ENCODE peak calls at places on chromosomes 3 and 15, in four cellular contexts. K, N, W and O are unnamed samples.

GRCh38 chr15:63156708-63157065 is 590 bp downstream of the RPS27L start:
- DNase-seq in K (peak; percentile 41), N (no peak), W (peak; percentile 10), O (peak; percentile 34)

GRCh38 chr15:89352476-89352875 is 17.9 kb upstream of the POLG start:
- DNase-seq in W (no peak), K (no peak), N (no peak), O (no peak)

GRCh38 chr3:119559441-119559963 is at the start of gene CD80:
- DNase-seq in W (peak; percentile 20), K (peak; percentile 62), N (no peak), O (peak; percentile 60)

GRCh38 chr3:151203053-151203420 is at the start of gene GPR171:
- DNase-seq in W (peak; percentile 47), N (no peak), K (no peak), O (no peak)

GRCh38 chr15:43067717-43068461 is 37.9 kb downstream of the UBR1 start:
- DNase-seq in N (no peak), W (no peak), K (peak; percentile 80), O (peak; percentile 24)

GRCh38 chr3:12981631-12982265 is 91.5 kb downstream of the IQSEC1 start:
- DNase-seq in K (no peak), N (no peak), W (no peak), O (no peak)

GRCh38 chr3:108420926-108421325 is 89.5 kb downstream of the MYH15 start:
- DNase-seq in K (peak; percentile 84), W (no peak), N (peak; percentile 41), O (peak; percentile 98)

GRCh38 chr3:89246326-89246725 is 138.9 kb downstream of the EPHA3 start:
- DNase-seq in N (no peak), K (peak; percentile 1), W (no peak), O (peak; percentile 8)

GRCh38 chr15:77369168-77369567 is 50.7 kb downstream of the PEAK1 start:
- DNase-seq in K (peak; percentile 35), N (peak; percentile 4), W (no peak), O (no peak)

GRCh38 chr15:26722621-26723160 is 50.2 kb downstream of the GABRB3 start:
- DNase-seq in N (no peak), K (no peak), W (no peak), O (peak; percentile 6)

GRCh38 chr3:127762077-127762786 is 60.1 kb downstream of the MGLL start:
- DNase-seq in K (no peak), W (no peak), N (no peak), O (no peak)

GRCh38 chr3:16841354-16841753 is 43.4 kb upstream of the PLCL2 start:
- DNase-seq in N (no peak), W (no peak), K (no peak), O (no peak)
- H3K4me3 ChIP-seq in N (no peak overlapping the region), W (no peak overlapping the region), K (no peak overlapping the region), O (no peak overlapping the region)

DNA sequence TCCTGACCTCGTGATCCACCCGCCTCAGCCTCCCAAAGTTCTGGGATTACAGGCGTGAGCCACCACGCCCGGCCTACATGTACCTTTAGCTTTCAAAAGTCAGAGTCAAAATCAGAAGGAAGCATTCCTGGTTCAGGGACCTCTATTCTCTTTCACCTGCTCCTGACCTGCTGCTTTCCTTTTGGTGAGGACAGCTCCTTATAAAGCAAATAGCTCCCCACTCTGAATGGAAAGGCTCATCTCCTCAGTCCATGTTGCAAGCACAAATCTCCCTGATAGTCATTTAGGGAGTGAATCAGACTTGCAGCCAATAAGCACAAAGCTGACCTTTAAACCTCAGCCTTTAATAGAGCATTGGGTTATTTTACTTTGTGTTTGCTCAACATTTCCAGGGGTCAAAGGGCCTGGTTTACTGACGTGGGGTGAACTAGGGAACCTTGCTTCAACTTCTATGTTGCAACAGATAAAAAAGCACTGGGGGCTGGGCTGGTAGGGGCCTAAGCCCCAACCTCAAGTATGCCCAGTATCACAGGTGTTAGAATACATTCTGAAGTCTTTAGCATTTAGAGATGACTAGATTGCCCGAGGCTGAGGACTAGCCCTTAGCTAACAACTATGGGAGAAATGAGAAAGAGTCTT is 43.1 kb downstream of the THRB start:
- DNase-seq in K (peak; percentile 48), W (no peak), N (no peak), O (peak; percentile 28)
- TF ChIP-seq CTCF in K (no peak), W (no peak), N (no peak), O (no peak)

GRCh38 chr3:99532246-99532645 is 106.1 kb upstream of the COL8A1 start:
- DNase-seq in N (no peak), W (no peak), K (peak; percentile 60), O (peak; percentile 68)

GRCh38 chr3:99523446-99523845 is 114.9 kb upstream of the COL8A1 start:
- DNase-seq in K (no peak), W (no peak), N (no peak), O (no peak)

GRCh38 chr3:99534951-99535704 is 103.3 kb upstream of the COL8A1 start:
- DNase-seq in W (no peak), N (peak; percentile 9), K (peak; percentile 83), O (peak; percentile 73)

GRCh38 chr3:99526927-99527326 is 111.5 kb upstream of the COL8A1 start:
- DNase-seq in N (no peak), K (no peak), W (no peak), O (no peak)

GRCh38 chr3:99529265-99529664 is 109.1 kb upstream of the COL8A1 start:
- DNase-seq in N (no peak), K (no peak), W (no peak), O (no peak)
- H3K4me3 ChIP-seq in N (no peak overlapping the region), K (no peak overlapping the region), W (no peak overlapping the region), O (no peak overlapping the region)

DNA sequence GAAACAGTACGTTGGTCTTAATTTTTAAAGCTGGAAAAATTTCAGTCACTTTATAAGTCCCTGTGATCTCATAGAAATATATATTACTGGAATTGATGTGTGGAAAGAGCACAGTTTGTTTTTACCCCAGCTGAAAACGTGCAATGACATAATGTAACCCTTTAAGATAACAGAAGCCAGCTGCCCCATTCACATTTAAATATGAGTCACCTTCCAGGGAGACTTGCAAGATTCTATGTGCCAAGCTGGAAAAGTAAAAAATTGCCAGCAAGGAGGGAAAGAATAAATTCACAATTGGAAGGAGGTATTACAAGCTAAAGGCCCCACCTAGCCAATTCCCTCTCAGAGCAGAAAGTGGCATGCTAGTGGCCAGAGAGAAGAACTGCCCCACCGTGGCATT is 50.2 kb downstream of the SAMMSON start:
- DNase-seq in K (peak; percentile 68), N (peak; percentile 32), W (no peak), O (peak; percentile 36)
- TF ChIP-seq CTCF in K (no peak), N (no peak), W (no peak), O (no peak)

DNA sequence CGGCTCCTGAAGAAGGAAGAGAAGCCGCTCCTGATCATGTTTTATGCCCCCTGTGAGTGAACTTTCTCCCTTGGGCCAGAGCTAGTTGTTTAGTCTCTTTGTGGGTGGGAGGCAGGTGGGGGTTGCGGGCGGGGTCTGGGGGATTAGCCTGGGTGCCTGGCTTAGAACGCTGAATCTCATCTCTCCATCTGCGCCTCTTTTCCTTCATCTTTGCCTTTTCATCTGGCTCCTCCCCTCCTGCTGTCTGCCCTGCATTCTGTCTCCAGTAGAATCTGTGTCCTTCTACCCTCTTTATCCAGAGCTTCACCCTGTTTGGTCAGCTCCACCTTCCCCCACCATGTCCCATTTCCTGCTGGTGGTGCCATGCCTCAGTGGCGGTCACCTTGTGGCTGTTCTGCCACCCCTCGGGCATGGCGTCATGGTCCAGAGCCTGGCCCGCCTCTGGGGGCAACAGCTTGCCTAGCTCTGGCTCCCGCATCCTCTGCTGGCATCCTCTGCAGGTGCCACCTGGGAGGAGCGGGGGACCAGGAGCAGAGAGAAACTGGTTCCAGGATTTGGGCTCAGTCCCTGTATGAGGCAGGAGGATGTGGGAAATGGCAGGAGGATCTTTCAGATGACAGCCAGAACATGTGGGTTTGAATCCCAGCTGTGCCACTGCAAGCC is 44.3 kb downstream of the PDIA5 start:
- DNase-seq in N (no peak), K (no peak), W (no peak), O (no peak)
- H3K4me3 ChIP-seq in N (no peak overlapping the region), K (no peak overlapping the region), W (no peak overlapping the region), O (no peak overlapping the region)

GRCh38 chr3:171786997-171787396 is 23.3 kb downstream of the PLD1 start:
- DNase-seq in W (no peak), N (no peak), K (no peak), O (no peak)

GRCh38 chr3:171789759-171790505 is 20.4 kb downstream of the PLD1 start:
- DNase-seq in K (no peak), N (no peak), W (no peak), O (peak; percentile 88)

GRCh38 chr3:171790898-171791694 is 19.2 kb downstream of the PLD1 start:
- DNase-seq in N (no peak), K (peak; percentile 84), W (no peak), O (no peak)

GRCh38 chr3:171790574-171790897 is 19.7 kb downstream of the PLD1 start:
- DNase-seq in W (no peak), N (no peak), K (no peak), O (no peak)

DNA sequence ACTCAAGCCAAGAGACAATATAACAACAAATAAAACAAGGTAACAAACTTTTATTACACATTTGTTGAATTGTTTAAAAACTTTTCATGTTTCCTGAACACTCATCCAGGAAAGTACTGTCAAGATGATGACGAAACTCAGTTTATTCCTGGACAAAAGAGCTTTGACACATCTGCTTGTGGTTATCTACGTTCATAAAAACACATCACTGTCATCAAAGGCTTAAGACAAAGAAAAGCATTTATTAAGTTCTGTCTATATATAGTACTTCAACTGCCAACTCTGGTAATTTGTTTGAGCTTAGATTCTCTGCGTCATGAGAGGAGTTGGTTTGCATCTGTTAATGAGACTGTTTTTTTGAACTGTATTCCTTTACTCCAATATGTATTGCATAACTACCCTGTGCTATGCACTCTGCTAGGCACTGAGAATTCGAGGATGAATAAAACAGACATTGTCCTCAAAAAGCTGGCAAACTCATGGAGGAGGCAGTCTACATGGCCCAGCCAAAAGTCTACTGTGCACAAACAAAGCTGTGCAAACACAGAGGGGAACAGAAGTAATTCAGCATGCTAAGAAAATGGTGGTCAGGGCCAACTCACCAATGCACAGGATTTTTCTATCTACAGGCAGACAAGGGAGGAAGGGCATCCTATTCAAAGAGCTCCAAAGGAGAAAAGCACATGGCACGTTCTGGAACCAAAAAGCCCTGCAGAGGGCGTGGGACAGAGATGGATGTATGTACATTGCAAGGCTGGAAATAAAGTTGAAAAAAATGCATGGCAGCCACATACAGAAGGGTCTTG is 21.5 kb downstream of the PLD1 start:
- DNase-seq in K (peak; percentile 93), W (no peak), N (no peak), O (peak; percentile 94)
- TF ChIP-seq CTCF in K (no peak), W (no peak), N (no peak), O (no peak)

GRCh38 chr3:69082805-69083204 is 1.9 kb upstream of the ARL6IP5 start:
- DNase-seq in W (peak; percentile 42), N (peak; percentile 63), K (peak; percentile 88), O (peak; percentile 61)

GRCh38 chr3:69080233-69080644 is at the start of gene UBA3:
- DNase-seq in K (peak; percentile 94), W (peak; percentile 88), N (peak; percentile 54), O (peak; percentile 92)

GRCh38 chr3:69079269-69080159 is 651 bp downstream of the UBA3 start:
- DNase-seq in N (no peak), W (no peak), K (peak; percentile 42), O (peak; percentile 26)

GRCh38 chr3:69084326-69084667 is 440 bp upstream of the ARL6IP5 start:
- DNase-seq in N (peak; percentile 76), W (no peak), K (peak; percentile 88), O (peak; percentile 89)

GRCh38 chr3:69081583-69082262 is 1.6 kb upstream of the UBA3 start:
- DNase-seq in K (no peak), N (peak; percentile 41), W (no peak), O (peak; percentile 76)
- H3K4me3 ChIP-seq in K (no peak overlapping the region), N (no peak overlapping the region), W (no peak overlapping the region), O (no peak overlapping the region)